ENCODE peak calls at places on chromosomes 5 and 9, in eight cellular contexts. S is H1, C is iPS DF 6.9, J is PC-3, M is heart right ventricle, X is psoas muscle, N is GM23248, A is A673. E is an unnamed sample.

GRCh38 chr5:96772542-96772941 is 35.2 kb downstream of the ERAP1 start:
- DNase-seq in S (no peak), C (no peak), J (no peak), M (no peak), X (no peak), N (no peak), A (no peak), E (no peak)

GRCh38 chr9:117703538-117703937 is 665 bp upstream of the TLR4 start:
- DNase-seq in S (no peak), C (no peak), J (no peak), M (no peak), X (no peak), N (peak), A (no peak), E (no peak)

GRCh38 chr5:17316973-17317459 is 99.6 kb downstream of the BASP1 start:
- DNase-seq in S (no peak), C (no peak), J (peak), M (no peak), X (no peak), N (peak), A (peak), E (no peak)

GRCh38 chr5:126846344-126846743 is 69.4 kb downstream of the LMNB1 start:
- DNase-seq in S (no peak), C (no peak), J (no peak), M (no peak), X (no peak), N (peak), A (no peak), E (no peak)

GRCh38 chr5:158456756-158457155 is 597.8 kb upstream of the CLINT1 start:
- DNase-seq in S (no peak), C (no peak), J (peak), M (no peak), X (peak), N (peak), A (no peak), E (peak)

GRCh38 chr5:32020271-32020670 is 153.8 kb downstream of the GOLPH3 start:
- DNase-seq in S (no peak), C (no peak), J (no peak), M (no peak), X (no peak), N (no peak), A (no peak), E (no peak)

GRCh38 chr9:124770359-124771020 is 621 bp downstream of the NR6A1 start:
- DNase-seq in S (no peak), C (no peak), J (no peak), M (no peak), X (peak), N (no peak), A (peak), E (no peak)

GRCh38 chr9:81906656-81907055 is 21.6 kb upstream of the SPATA31D4 start:
- DNase-seq in S (no peak), C (no peak), J (peak), M (no peak), X (no peak), N (peak), A (no peak), E (peak)

GRCh38 chr5:108382784-108383358 is 973 bp upstream of the FBXL17 start:
- DNase-seq in S (no peak), C (no peak), J (no peak), M (no peak), X (no peak), N (peak), A (no peak), E (no peak)

GRCh38 chr9:93865245-93865644 is 89.9 kb downstream of the BARX1 start:
- DNase-seq in S (no peak), C (no peak), J (no peak), M (no peak), X (no peak), N (no peak), A (no peak), E (no peak)

GRCh38 chr5:103829585-103829984 is 267.0 kb upstream of the NUDT12 start:
- DNase-seq in S (no peak), C (no peak), J (peak), M (no peak), X (no peak), N (no peak), A (no peak), E (peak)

DNA sequence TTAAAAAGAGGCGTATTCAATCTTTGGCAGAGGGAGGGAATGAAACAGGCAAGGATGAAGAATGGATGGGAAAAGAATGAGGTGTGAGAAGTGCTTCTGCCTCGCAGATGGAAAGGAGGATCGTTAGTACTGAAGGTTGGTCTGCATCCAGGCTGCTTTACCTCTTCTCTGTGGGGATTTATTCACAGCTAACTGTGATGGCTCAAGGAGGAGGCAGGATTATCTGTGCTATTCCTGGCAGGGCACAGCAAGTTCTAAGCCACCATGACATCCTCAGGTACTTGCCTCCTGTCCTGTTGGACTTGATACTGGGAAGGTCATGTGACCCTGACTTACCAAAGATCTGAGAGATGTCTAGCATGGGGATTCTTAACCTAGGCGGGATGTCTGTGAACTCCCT is 84.3 kb downstream of the GDNF start:
- DNase-seq in S (no peak), C (no peak), J (no peak), M (no peak), X (no peak), N (no peak), A (no peak), E (no peak)
- H3K27ac ChIP-seq in S (no peak), C (no peak), J (no peak), M (no peak), X (no peak), N (no peak), A (no peak), E (no peak)

DNA sequence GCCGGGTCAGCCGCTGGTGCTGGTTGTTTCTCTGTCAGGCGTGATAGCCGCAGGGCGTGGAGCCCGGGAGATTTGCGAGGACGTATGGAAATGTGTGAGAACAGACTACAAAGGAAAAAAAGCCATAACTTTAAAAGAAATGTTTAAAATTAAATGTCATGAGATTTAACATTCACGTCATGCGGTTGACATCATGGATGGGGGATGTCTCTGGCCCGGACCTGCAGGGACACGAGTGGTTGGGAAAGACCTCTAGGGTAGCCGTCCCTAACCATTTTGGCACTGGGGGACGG is 643 bp upstream of the RNF130 start:
- DNase-seq in S (no peak), C (no peak), J (no peak), M (no peak), X (no peak), N (no peak), A (no peak), E (no peak)
- H3K4me3 ChIP-seq in S (no peak), C (no peak), J (peak), M (peak), X (peak), N (peak), A (peak), E (no peak)

GRCh38 chr5:80187691-80188090 is 68.2 kb downstream of the SERINC5 start:
- DNase-seq in S (no peak), C (no peak), J (no peak), M (no peak), X (no peak), N (no peak), A (peak), E (no peak)

GRCh38 chr5:80191397-80191796 is 64.5 kb downstream of the SERINC5 start:
- DNase-seq in S (no peak), C (no peak), J (no peak), M (no peak), X (no peak), N (no peak), A (no peak), E (no peak)

GRCh38 chr5:80189201-80189600 is 66.6 kb downstream of the SERINC5 start:
- DNase-seq in S (no peak), C (no peak), J (no peak), M (no peak), X (no peak), N (no peak), A (no peak), E (no peak)

GRCh38 chr5:80190960-80191359 is 64.9 kb downstream of the SERINC5 start:
- DNase-seq in S (no peak), C (no peak), J (no peak), M (no peak), X (no peak), N (no peak), A (no peak), E (no peak)

GRCh38 chr5:80189701-80190100 is 66.1 kb downstream of the SERINC5 start:
- DNase-seq in S (no peak), C (no peak), J (no peak), M (no peak), X (no peak), N (no peak), A (no peak), E (no peak)
- H3K27ac ChIP-seq in S (no peak), C (no peak), J (no peak), M (peak), X (no peak), N (no peak), A (no peak), E (no peak)

GRCh38 chr5:148748702-148749101 is 77.7 kb upstream of the ADRB2 start:
- DNase-seq in S (no peak), C (no peak), J (no peak), M (no peak), X (no peak), N (no peak), A (no peak), E (no peak)
- H3K4me3 ChIP-seq in S (no peak), C (no peak), J (no peak), M (no peak), X (no peak), N (no peak), A (no peak), E (no peak)

DNA sequence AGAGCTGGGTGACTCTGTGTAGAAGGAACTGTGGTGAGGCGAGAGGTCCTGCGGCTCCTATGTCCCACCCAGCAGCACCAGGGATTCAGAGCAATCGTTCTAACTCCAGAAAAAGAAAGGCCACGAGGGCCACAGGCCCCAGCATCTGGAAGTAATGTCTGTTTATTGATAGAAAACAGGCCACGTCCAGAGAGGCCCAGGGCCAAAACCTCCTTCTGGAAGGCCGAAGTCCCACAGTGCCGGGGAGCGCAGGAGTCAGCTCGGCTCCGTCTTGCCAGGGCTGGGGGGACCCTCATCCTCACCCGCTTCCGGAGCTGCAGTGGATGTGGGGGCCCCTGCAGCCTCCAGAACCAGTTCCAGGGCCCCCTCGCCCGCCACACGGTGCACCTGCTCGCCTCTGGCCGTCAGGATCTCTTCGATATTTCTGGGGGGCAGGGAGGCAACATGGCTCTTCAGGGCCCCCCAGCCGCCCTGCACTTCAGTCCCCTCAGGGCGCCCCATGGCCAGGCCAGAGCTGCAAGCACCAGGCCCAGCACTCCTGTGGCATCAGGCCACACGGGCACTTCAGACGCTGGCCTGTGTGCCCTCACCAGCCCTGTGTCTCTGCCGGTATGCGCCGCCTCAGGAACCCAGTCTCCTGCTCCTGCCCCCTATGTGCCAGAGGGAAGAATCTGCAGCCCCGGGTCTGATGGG is 1.6 kb downstream of the DNLZ start:
- DNase-seq in S (no peak), C (no peak), J (no peak), M (no peak), X (no peak), N (no peak), A (no peak), E (no peak)
- H3K27ac ChIP-seq in S (no peak), C (no peak), J (no peak), M (peak), X (no peak), N (no peak), A (no peak), E (no peak)

GRCh38 chr9:131418143-131419028 is 24.5 kb downstream of the PRRC2B start:
- DNase-seq in S (no peak), C (no peak), J (no peak), M (no peak), X (no peak), N (peak), A (peak), E (peak)
- H3K4me3 ChIP-seq in S (no peak), C (no peak), J (no peak), M (no peak), X (peak), N (no peak), A (no peak), E (no peak)

GRCh38 chr5:148904440-148904839 is 78.0 kb downstream of the ADRB2 start:
- DNase-seq in S (no peak), C (no peak), J (no peak), M (peak), X (peak), N (no peak), A (no peak), E (no peak)
- H3K27ac ChIP-seq in S (no peak), C (no peak), J (no peak), M (peak), X (peak), N (no peak), A (no peak), E (no peak)

E was measured in adrenal gland.